ENCODE peak calls at places on chromosomes 6 and 20, in five cellular contexts. B is neural crest cell, L is heart right ventricle, A is anterior cingulate cortex, Y is NCI-H1694. W is an unnamed sample.

GRCh38 chr6:3221579-3221978 is 5.9 kb downstream of the TUBB2B start:
- DNase-seq in Y (no peak), A (no peak), B (no peak), L (no peak), W (no peak)

GRCh38 chr20:22341508-22341907 is 242.9 kb downstream of the FOXA2 start:
- DNase-seq in A (no peak), Y (no peak), L (no peak), B (no peak), W (no peak)

GRCh38 chr6:28816909-28817807 is 106.6 kb downstream of the TRIM27 start:
- DNase-seq in B (no peak), A (no peak), Y (peak), L (no peak), W (no peak)

GRCh38 chr6:166907871-166908806 is 48.2 kb downstream of the RNASET2 start:
- DNase-seq in L (no peak), Y (no peak), B (no peak), A (no peak), W (no peak)

GRCh38 chr6:112016335-112016734 is 37.6 kb upstream of the CCN6 start:
- DNase-seq in B (no peak), Y (no peak), A (no peak), L (peak), W (peak)

GRCh38 chr6:142297605-142297995 is 4.2 kb upstream of the ADGRG6 start:
- DNase-seq in L (no peak), Y (no peak), A (no peak), B (no peak), W (no peak)

GRCh38 chr6:33742837-33743236 is 3.9 kb downstream of the IP6K3 start:
- DNase-seq in Y (no peak), L (no peak), B (no peak), A (no peak), W (no peak)

GRCh38 chr6:28980797-28981390 is 24.2 kb downstream of the ZNF311 start:
- DNase-seq in B (peak), A (peak), L (peak), Y (peak), W (peak)

GRCh38 chr20:38450412-38450975 is 15.4 kb upstream of the SNHG17 start:
- DNase-seq in L (no peak), B (no peak), Y (no peak), A (no peak), W (no peak)

GRCh38 chr6:30060634-30060981 is 457 bp upstream of the POLR1H start:
- DNase-seq in L (no peak), B (no peak), A (no peak), Y (no peak), W (no peak)

GRCh38 chr6:127561660-127562059 is 15.3 kb upstream of the C6orf58 start:
- DNase-seq in B (no peak), L (no peak), A (no peak), Y (no peak), W (no peak)

GRCh38 chr20:8330785-8331699 is 199.0 kb downstream of the PLCB1 start:
- DNase-seq in Y (peak), A (no peak), B (no peak), L (no peak), W (no peak)

GRCh38 chr6:157941101-157941863 is 40.4 kb upstream of the SYNJ2 start:
- DNase-seq in A (peak), L (no peak), Y (no peak), B (no peak), W (no peak)

GRCh38 chr6:36963451-36964290 is 9.1 kb downstream of the PI16 start:
- DNase-seq in L (no peak), Y (no peak), A (no peak), B (no peak), W (no peak)

GRCh38 chr6:125363360-125364121 is 61.8 kb upstream of the HDDC2 start:
- DNase-seq in B (peak), Y (no peak), L (peak), A (no peak), W (peak)

GRCh38 chr6:79030511-79030910 is 47.5 kb downstream of the PHIP start:
- DNase-seq in A (no peak), B (no peak), Y (no peak), L (no peak), W (no peak)

GRCh38 chr6:25010166-25010565 is 74.4 kb upstream of the RIPOR2 start:
- DNase-seq in B (no peak), L (no peak), Y (no peak), A (no peak), W (no peak)

GRCh38 chr6:140382351-140382750 is 1007.9 kb upstream of the CITED2 start:
- DNase-seq in B (no peak), L (no peak), Y (no peak), A (no peak), W (no peak)

GRCh38 chr20:38939686-38940085 is 13.5 kb downstream of the FAM83D start:
- DNase-seq in A (no peak), B (no peak), Y (no peak), L (no peak), W (no peak)

W was measured in left ventricle myocardium inferior.